ENCODE peak calls at places on chromosomes 11 and 22, in eight cellular contexts. U is cardiac muscle cell; X is adrenal gland; W is IMR-90; Y is CD8-positive, alpha-beta T cell; J is uterus; P is A549; S is astrocyte. N is an unnamed sample.

GRCh38 chr11:43419460-43419859 is 60.7 kb downstream of the TTC17 start:
- DNase-seq in U (peak), X (no peak), W (peak), Y (no peak), J (no peak), P (peak), S (peak), N (peak)

GRCh38 chr11:14520902-14521151 is 641 bp upstream of the PSMA1 start:
- DNase-seq in U (no peak), X (no peak), W (no peak), Y (no peak), J (no peak), P (no peak), S (no peak), N (no peak)

GRCh38 chr11:105448703-105449079 is 161.2 kb upstream of the GRIA4 start:
- DNase-seq in U (no peak), X (no peak), W (no peak), Y (no peak), J (no peak), P (no peak), S (no peak), N (no peak)

GRCh38 chr11:111443640-111444039 is 64.6 kb upstream of the POU2AF1 start:
- DNase-seq in U (no peak), X (no peak), W (no peak), Y (no peak), J (no peak), P (no peak), S (no peak), N (no peak)

GRCh38 chr22:29268511-29269229 is 602 bp downstream of the EWSR1 start:
- DNase-seq in U (peak), X (peak), W (peak), Y (no peak), J (peak), P (peak), S (peak), N (peak)

GRCh38 chr11:6894097-6894496 is 1.8 kb upstream of the OR2D2 start:
- DNase-seq in U (no peak), X (no peak), W (no peak), Y (no peak), J (no peak), P (no peak), S (no peak), N (no peak)

GRCh38 chr11:34787348-34787747 is 128.8 kb downstream of the APIP start:
- DNase-seq in U (no peak), X (no peak), W (peak), Y (no peak), J (no peak), P (no peak), S (no peak), N (no peak)

GRCh38 chr11:29963796-29964195 is 53.0 kb downstream of the KCNA4 start:
- DNase-seq in U (no peak), X (no peak), W (no peak), Y (no peak), J (no peak), P (no peak), S (no peak), N (no peak)

GRCh38 chr22:32880061-32880460 is 78.6 kb downstream of the TIMP3 start:
- DNase-seq in U (no peak), X (no peak), W (peak), Y (no peak), J (peak), P (no peak), S (peak), N (peak)

GRCh38 chr22:43853328-43853931 is 8.9 kb downstream of the SULT4A1 start:
- DNase-seq in U (no peak), X (no peak), W (no peak), Y (no peak), J (no peak), P (no peak), S (no peak), N (no peak)

GRCh38 chr11:10664511-10664910 is 29.0 kb downstream of the IRAG1 start:
- DNase-seq in U (no peak), X (no peak), W (no peak), Y (no peak), J (no peak), P (no peak), S (no peak), N (no peak)

GRCh38 chr11:91947215-91947614 is 277.4 kb upstream of the FAT3 start:
- DNase-seq in U (no peak), X (no peak), W (peak), Y (no peak), J (no peak), P (no peak), S (peak), N (peak)

GRCh38 chr11:32434387-32435151 is 770 bp downstream of the WT1 start:
- DNase-seq in U (no peak), X (no peak), W (no peak), Y (no peak), J (peak), P (peak), S (no peak), N (no peak)

GRCh38 chr11:126914166-126914565 is 86.4 kb downstream of the KIRREL3 start:
- DNase-seq in U (no peak), X (no peak), W (peak), Y (no peak), J (no peak), P (no peak), S (peak), N (peak)

GRCh38 chr11:15969701-15970329 is 386.5 kb downstream of the SOX6 start:
- DNase-seq in U (no peak), X (no peak), W (peak), Y (no peak), J (no peak), P (no peak), S (peak), N (peak)

GRCh38 chr11:74723511-74723910 is 7.7 kb downstream of the CHRDL2 start:
- DNase-seq in U (no peak), X (no peak), W (no peak), Y (no peak), J (peak), P (no peak), S (no peak), N (no peak)

GRCh38 chr11:116123739-116124138 is 619.5 kb upstream of the CADM1 start:
- DNase-seq in U (no peak), X (no peak), W (no peak), Y (no peak), J (no peak), P (no peak), S (no peak), N (no peak)

GRCh38 chr11:74683279-74683871 is 47.9 kb downstream of the CHRDL2 start:
- DNase-seq in U (no peak), X (peak), W (no peak), Y (no peak), J (peak), P (no peak), S (no peak), N (peak)

GRCh38 chr11:35683728-35684339 is 21.3 kb downstream of the TRIM44 start:
- DNase-seq in U (no peak), X (no peak), W (peak), Y (no peak), J (no peak), P (no peak), S (no peak), N (peak)

GRCh38 chr22:31614781-31615480 is 47.1 kb downstream of the PISD start:
- DNase-seq in U (no peak), X (no peak), W (no peak), Y (no peak), J (no peak), P (no peak), S (no peak), N (no peak)

GRCh38 chr11:118618991-118619375 is 11.6 kb downstream of the PHLDB1 start:
- DNase-seq in U (no peak), X (peak), W (peak), Y (no peak), J (peak), P (no peak), S (peak), N (peak)

GRCh38 chr11:70467196-70468085 is 69.1 kb downstream of the CTTN start:
- DNase-seq in U (peak), X (peak), W (peak), Y (peak), J (no peak), P (peak), S (no peak), N (peak)

GRCh38 chr22:44338183-44338812 is 25.5 kb upstream of the SHISAL1 start:
- DNase-seq in U (no peak), X (peak), W (no peak), Y (no peak), J (no peak), P (no peak), S (no peak), N (no peak)

GRCh38 chr11:61370349-61371005 is 8.3 kb downstream of the TMEM138 start:
- DNase-seq in U (no peak), X (no peak), W (peak), Y (no peak), J (no peak), P (no peak), S (peak), N (no peak)

GRCh38 chr22:41842996-41843970 is 10.4 kb downstream of the SREBF2 start:
- DNase-seq in U (no peak), X (no peak), W (no peak), Y (no peak), J (no peak), P (no peak), S (no peak), N (no peak)
- H3K4me3 ChIP-seq in U (no peak), X (no peak), W (no peak), Y (no peak), J (no peak), P (no peak), S (no peak), N (no peak)

GRCh38 chr11:93605638-93606037 is 55.8 kb upstream of the CEP295 start:
- DNase-seq in U (no peak), X (no peak), W (no peak), Y (no peak), J (no peak), P (no peak), S (no peak), N (no peak)
- TF ChIP-seq CTCF in U (no peak), X (no peak), W (no peak), Y (no peak), J (no peak), P (no peak), S (no peak), N (no peak)

DNA sequence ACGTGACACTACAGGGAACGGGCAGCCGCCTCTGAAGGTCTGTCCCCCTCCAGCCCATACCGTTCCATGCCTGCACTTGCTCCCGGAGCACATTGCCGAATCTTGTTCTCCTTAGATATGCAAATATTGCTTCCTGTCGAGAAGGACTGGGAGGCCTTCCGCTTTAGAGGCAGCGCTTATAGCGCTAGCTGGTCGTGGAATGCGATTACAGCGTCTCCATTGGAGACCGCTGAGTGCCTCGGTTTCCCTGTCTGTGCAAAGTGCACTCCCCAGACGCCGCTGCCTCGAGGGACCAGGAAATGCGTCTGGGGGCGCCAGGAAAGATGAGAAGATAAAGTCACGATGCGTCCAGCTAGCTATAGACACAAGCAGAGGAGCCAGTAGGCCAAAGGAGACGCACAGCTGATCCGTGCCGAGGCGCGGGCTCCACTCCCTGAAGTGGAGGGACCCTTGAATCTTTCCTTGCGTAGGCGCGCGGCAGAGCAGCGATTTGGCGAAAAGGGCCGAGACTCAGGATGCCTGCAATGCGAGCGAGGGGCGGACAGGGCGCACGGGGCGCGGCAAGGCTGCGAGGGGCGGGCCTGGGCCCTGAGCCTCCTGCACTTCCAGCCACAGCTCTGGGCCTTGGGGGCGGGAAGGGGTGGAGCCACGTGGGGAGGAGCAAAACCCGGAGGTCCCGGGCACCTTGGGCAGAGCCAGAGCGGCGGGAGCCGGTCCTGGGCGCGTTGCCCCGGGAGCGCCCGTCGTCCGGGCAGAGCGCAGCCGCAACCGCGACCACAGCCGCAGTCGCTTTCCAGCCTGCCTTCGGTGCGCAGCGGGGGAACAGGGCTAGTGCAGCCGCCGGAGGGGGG is at the start of gene RASSF10:
- DNase-seq in U (peak), X (no peak), W (no peak), Y (no peak), J (peak), P (peak), S (peak), N (no peak)
- H3K4me3 ChIP-seq in U (peak), X (no peak), W (no peak), Y (no peak), J (peak), P (peak), S (peak), N (no peak)

GRCh38 chr11:3169235-3169951 is 4.3 kb upstream of the OSBPL5 start:
- DNase-seq in U (peak), X (peak), W (peak), Y (no peak), J (peak), P (peak), S (peak), N (peak)
- TF ChIP-seq CTCF in U (no peak), X (peak), W (peak), Y (no peak), J (no peak), P (no peak), S (no peak), N (peak)

GRCh38 chr22:39524753-39525657 is 4.6 kb downstream of the ATF4 start:
- DNase-seq in U (no peak), X (no peak), W (no peak), Y (no peak), J (no peak), P (no peak), S (no peak), N (no peak)
- H3K4me3 ChIP-seq in U (no peak), X (no peak), W (no peak), Y (no peak), J (no peak), P (no peak), S (no peak), N (no peak)

GRCh38 chr11:97607301-97608000 is 1217.6 kb downstream of the JRKL start:
- DNase-seq in U (no peak), X (no peak), W (no peak), Y (no peak), J (no peak), P (no peak), S (no peak), N (no peak)

GRCh38 chr11:97610854-97611253 is 1221.0 kb downstream of the JRKL start:
- DNase-seq in U (no peak), X (no peak), W (no peak), Y (no peak), J (no peak), P (no peak), S (no peak), N (no peak)

GRCh38 chr11:97614571-97614970 is 1224.8 kb downstream of the JRKL start:
- DNase-seq in U (no peak), X (no peak), W (peak), Y (no peak), J (no peak), P (no peak), S (peak), N (no peak)

GRCh38 chr11:97611345-97611744 is 1221.5 kb downstream of the JRKL start:
- DNase-seq in U (no peak), X (no peak), W (no peak), Y (no peak), J (no peak), P (no peak), S (no peak), N (no peak)

GRCh38 chr11:97610000-97610399 is 1220.2 kb downstream of the JRKL start:
- DNase-seq in U (no peak), X (no peak), W (no peak), Y (no peak), J (no peak), P (peak), S (no peak), N (no peak)
- TF ChIP-seq CTCF in U (peak), X (no peak), W (peak), Y (no peak), J (no peak), P (no peak), S (no peak), N (no peak)